ENCODE peak calls at places on chromosomes 11 and 22, in eight cellular contexts. A is adrenal gland, C is Panc1, L is dorsolateral prefrontal cortex, F is IMR-90, N is fibroblast of pulmonary artery, U is esophagus squamous epithelium, J is heart left ventricle. G is an unnamed sample.

GRCh38 chr22:34866501-34867171 is 199.3 kb upstream of the ISX start:
- DNase-seq in N (no peak), J (no peak), L (no peak), U (no peak), F (no peak), A (no peak), C (no peak), G (no peak)

GRCh38 chr11:69442807-69443137 is 38.7 kb upstream of the LINC01488 start:
- DNase-seq in F (peak), N (no peak), L (no peak), C (no peak), U (no peak), J (peak), A (no peak), G (no peak)

GRCh38 chr11:3837793-3838192 is 3.0 kb downstream of the RHOG start:
- DNase-seq in L (no peak), F (no peak), C (no peak), N (peak), U (no peak), J (peak), A (peak), G (peak)

GRCh38 chr22:37163618-37164534 is 14.2 kb upstream of the IL2RB start:
- DNase-seq in U (no peak), J (no peak), C (no peak), A (no peak), F (no peak), N (no peak), L (no peak), G (no peak)

GRCh38 chr11:40140560-40140959 is 1318.9 kb downstream of the LRRC4C start:
- DNase-seq in N (no peak), U (no peak), F (no peak), C (no peak), L (no peak), J (no peak), A (no peak), G (no peak)

GRCh38 chr11:10938650-10939387 is 81.0 kb upstream of the ZBED5 start:
- DNase-seq in N (no peak), A (no peak), L (no peak), U (no peak), C (no peak), F (no peak), J (no peak), G (no peak)

GRCh38 chr22:39543095-39543494 is 10.5 kb upstream of the RPS19BP1 start:
- DNase-seq in N (peak), A (no peak), C (no peak), F (peak), J (no peak), U (no peak), L (no peak), G (no peak)

GRCh38 chr11:130223291-130223971 is 63.8 kb downstream of the ST14 start:
- DNase-seq in A (peak), N (peak), U (no peak), C (no peak), F (no peak), J (no peak), L (no peak), G (no peak)

GRCh38 chr11:73980001-73980960 is 2.4 kb downstream of the UCP2 start:
- DNase-seq in F (peak), C (no peak), U (peak), L (no peak), J (no peak), A (peak), N (no peak), G (peak)

GRCh38 chr22:17540481-17540880 is 22.8 kb upstream of the SLC25A18 start:
- DNase-seq in U (no peak), L (no peak), A (no peak), J (no peak), F (no peak), C (no peak), N (no peak), G (no peak)

GRCh38 chr11:3130269-3131071 is 34.6 kb downstream of the OSBPL5 start:
- DNase-seq in L (peak), F (no peak), J (peak), N (no peak), C (no peak), U (no peak), A (no peak), G (peak)

GRCh38 chr11:72353861-72354260 is 80.5 kb downstream of the CLPB start:
- DNase-seq in J (no peak), A (no peak), F (peak), L (peak), U (no peak), N (peak), C (no peak), G (no peak)
- TF ChIP-seq CTCF in J (peak), A (no peak), F (peak), L (peak), U (no peak), N (peak), C (peak), G (no peak)

DNA sequence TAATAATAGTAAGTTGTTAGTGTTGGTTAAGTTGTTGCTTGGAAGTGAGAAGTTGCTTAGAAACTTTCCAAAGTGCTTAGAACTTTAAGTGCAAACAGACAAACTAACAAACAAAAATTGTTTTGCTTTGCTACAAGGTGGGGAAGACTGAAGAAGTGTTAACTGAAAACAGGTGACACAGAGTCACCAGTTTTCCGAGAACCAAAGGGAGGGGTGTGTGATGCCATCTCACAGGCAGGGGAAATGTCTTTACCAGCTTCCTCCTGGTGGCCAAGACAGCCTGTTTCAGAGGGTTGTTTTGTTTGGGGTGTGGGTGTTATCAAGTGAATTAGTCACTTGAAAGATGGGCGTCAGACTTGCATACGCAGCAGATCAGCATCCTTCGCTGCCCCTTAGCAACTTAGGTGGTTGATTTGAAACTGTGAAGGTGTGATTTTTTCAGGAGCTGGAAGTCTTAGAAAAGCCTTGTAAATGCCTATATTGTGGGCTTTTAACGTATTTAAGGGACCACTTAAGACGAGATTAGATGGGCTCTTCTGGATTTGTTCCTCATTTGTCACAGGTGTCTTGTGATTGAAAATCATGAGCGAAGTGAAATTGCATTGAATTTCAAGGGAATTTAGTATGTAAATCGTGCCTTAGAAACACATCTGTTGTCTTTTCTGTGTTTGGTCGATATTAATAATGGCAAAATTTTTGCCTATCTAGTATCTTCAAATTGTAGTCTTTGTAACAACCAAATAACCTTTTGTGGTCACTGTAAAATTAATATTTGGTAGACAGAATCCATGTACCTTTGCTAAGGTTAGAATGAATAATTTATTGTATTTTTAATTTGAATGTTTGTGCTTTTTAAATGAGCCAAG is 2.7 kb downstream of the NEAT1 start:
- DNase-seq in F (peak), J (peak), C (no peak), U (no peak), A (peak), N (peak), L (peak), G (no peak)
- TF ChIP-seq CTCF in F (no peak), J (no peak), C (no peak), U (no peak), A (peak), N (no peak), L (no peak), G (no peak)

GRCh38 chr11:116499396-116500001 is 273.3 kb downstream of the BUD13 start:
- DNase-seq in A (peak), J (peak), N (peak), L (peak), C (no peak), F (peak), U (no peak), G (no peak)
- TF ChIP-seq CTCF in A (peak), J (peak), N (peak), L (peak), C (peak), F (peak), U (peak), G (peak)

DNA sequence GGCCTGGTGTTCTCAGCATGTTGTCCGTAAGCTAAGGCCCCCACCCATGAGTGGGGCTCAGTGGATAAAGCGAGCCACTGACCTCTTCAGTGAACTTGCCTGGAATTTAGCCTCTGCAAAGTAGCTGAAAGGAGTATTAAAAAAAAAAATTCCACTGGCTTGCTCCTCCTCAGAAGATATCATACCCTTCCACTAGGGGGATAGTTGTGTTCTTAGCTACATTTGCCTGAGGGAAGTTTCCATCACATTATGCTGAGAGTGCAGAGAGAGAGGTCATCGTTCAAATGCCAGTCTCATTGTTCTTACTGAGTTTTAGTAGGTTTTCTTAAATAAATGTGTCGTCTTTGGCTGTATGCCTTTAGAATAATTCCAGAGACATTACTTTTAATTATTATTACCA is 879.7 kb downstream of the JRKL start:
- DNase-seq in N (peak), F (no peak), U (no peak), C (no peak), A (no peak), J (no peak), L (no peak), G (no peak)
- TF ChIP-seq CTCF in N (peak), F (no peak), U (no peak), C (no peak), A (no peak), J (no peak), L (no peak), G (no peak)

GRCh38 chr11:84909740-84910139 is 717.4 kb downstream of the DLG2 start:
- DNase-seq in U (no peak), C (no peak), N (no peak), F (no peak), J (no peak), L (no peak), A (no peak), G (no peak)
- TF ChIP-seq CTCF in U (no peak), C (no peak), N (no peak), F (no peak), J (no peak), L (no peak), A (no peak), G (no peak)

GRCh38 chr11:46377831-46378230 is 3.6 kb upstream of the MDK start:
- DNase-seq in J (no peak), F (no peak), C (no peak), A (no peak), N (no peak), U (no peak), L (no peak), G (no peak)

GRCh38 chr11:46377266-46377665 is 4.2 kb upstream of the MDK start:
- DNase-seq in F (no peak), N (no peak), A (no peak), L (no peak), J (no peak), U (no peak), C (no peak), G (no peak)

GRCh38 chr11:46375392-46376101 is 5.9 kb upstream of the MDK start:
- DNase-seq in A (no peak), C (no peak), F (no peak), J (no peak), L (no peak), N (no peak), U (no peak), G (no peak)

GRCh38 chr11:46374815-46375214 is 6.7 kb upstream of the MDK start:
- DNase-seq in U (no peak), L (no peak), C (no peak), F (no peak), A (no peak), J (no peak), N (no peak), G (no peak)

DNA sequence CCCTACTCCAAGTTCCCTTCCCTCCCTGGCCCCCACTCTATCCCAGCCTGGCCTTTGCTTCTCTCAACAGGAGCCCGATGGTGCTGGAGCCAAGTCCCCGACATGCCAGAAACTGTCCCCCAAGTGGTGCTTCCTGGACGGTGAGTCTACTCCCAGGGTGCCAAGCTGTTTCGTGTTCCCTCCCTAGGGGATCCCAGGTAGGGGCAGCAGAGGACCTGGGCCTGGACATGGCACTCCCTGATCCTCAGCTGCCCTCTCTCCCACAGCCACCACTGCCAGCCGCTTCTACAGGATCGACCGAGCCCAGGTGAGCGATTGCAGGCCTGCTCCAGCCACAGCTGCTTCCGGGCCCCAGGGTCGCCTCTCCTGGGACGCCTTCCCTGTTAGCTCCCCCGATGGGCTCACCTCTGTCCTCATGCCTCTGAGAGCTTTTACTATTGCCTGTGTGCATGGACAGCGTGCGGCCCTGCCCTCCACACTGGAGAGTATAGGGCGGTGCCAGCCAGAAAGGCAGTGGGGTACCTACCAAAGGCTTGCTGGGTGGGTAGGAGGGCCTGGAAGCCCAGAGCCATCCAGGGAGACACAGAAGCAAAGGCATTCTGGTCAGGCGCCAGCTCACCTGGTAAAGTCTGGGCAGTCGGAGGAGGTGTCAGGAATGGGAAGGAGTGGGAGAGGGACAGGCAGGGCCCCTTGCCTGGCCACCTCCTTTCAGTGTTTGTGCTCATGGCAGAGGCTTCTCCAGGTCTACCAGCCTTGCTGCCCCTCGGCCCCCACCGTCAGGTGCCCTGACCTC is 5.0 kb upstream of the MDK start:
- DNase-seq in L (no peak), U (no peak), J (no peak), F (no peak), A (no peak), C (no peak), N (no peak), G (no peak)
- TF ChIP-seq CTCF in L (no peak), U (no peak), J (no peak), F (no peak), A (no peak), C (no peak), N (no peak), G (no peak)

GRCh38 chr11:46991391-46991790 is 54.8 kb downstream of the CSTPP1 start:
- DNase-seq in U (no peak), L (no peak), C (no peak), A (no peak), N (no peak), F (no peak), J (no peak), G (no peak)
- TF ChIP-seq CTCF in U (no peak), L (no peak), C (no peak), A (no peak), N (no peak), F (no peak), J (no peak), G (no peak)

GRCh38 chr11:6251120-6251733 is 8.4 kb upstream of the CCKBR start:
- DNase-seq in N (peak), C (peak), J (peak), L (peak), A (peak), U (no peak), F (peak), G (no peak)
- TF ChIP-seq CTCF in N (peak), C (peak), J (peak), L (peak), A (peak), U (peak), F (peak), G (peak)

DNA sequence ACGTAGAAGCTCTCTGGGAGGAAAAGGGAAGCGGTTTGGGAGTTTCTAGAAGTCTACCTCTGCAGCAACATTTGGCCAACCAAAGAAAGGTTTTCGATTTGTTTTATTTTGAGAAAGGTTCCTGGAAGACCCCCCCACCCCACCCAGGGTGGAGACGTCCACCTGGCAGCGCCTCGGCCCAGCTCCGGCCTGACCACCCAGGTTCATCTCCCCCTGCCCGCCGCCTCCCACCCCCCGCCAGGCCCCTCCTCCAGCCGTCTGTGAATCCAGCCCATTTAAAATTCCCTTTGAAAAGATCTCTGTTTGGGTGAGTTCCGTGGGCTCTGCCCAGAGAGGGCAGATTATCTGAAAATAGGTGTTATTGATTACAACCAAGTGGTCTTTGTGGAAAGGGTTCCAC is 43.3 kb downstream of the KCNJ1 start:
- DNase-seq in J (no peak), F (no peak), A (no peak), N (no peak), C (no peak), L (no peak), U (no peak), G (no peak)
- TF ChIP-seq CTCF in J (no peak), F (no peak), A (no peak), N (no peak), C (no peak), L (no peak), U (no peak), G (no peak)

G was measured in CD14-positive monocyte.